ENCODE peak calls at places on chromosomes 12 and 14, in six cellular contexts. One of them, this sample, is unnamed.

GRCh38 chr14:22184157-22185025 is 404.6 kb downstream of the DAD1 start:
- DNase-seq in IMR-90: peak
- DNase-seq in astrocyte: peak
- DNase-seq in choroid plexus epithelial cell: peak
- DNase-seq in NB4: no peak
- DNase-seq in omental fat pad: no peak
- DNase-seq in this sample: no peak

GRCh38 chr12:4134434-4134762 is 139.2 kb upstream of the CCND2 start:
- DNase-seq in IMR-90: no peak
- DNase-seq in astrocyte: no peak
- DNase-seq in choroid plexus epithelial cell: no peak
- DNase-seq in NB4: no peak
- DNase-seq in omental fat pad: no peak
- DNase-seq in this sample: no peak

GRCh38 chr14:30195946-30196345 is 268.3 kb upstream of the PRKD1 start:
- DNase-seq in IMR-90: peak
- DNase-seq in astrocyte: peak
- DNase-seq in choroid plexus epithelial cell: peak
- DNase-seq in NB4: no peak
- DNase-seq in omental fat pad: no peak
- DNase-seq in this sample: no peak

GRCh38 chr12:69655616-69656336 is 43.3 kb downstream of the BEST3 start:
- DNase-seq in IMR-90: peak
- DNase-seq in astrocyte: peak
- DNase-seq in choroid plexus epithelial cell: peak
- DNase-seq in NB4: no peak
- DNase-seq in omental fat pad: no peak
- DNase-seq in this sample: peak

GRCh38 chr14:22819191-22819988 is 4.2 kb upstream of the SLC7A7 start:
- DNase-seq in IMR-90: peak
- DNase-seq in astrocyte: peak
- DNase-seq in choroid plexus epithelial cell: peak
- DNase-seq in NB4: no peak
- DNase-seq in omental fat pad: no peak
- DNase-seq in this sample: no peak

GRCh38 chr12:10771132-10771733 is 31.2 kb downstream of the TAS2R7 start:
- DNase-seq in IMR-90: peak
- DNase-seq in astrocyte: peak
- DNase-seq in choroid plexus epithelial cell: peak
- DNase-seq in NB4: peak
- DNase-seq in omental fat pad: no peak
- DNase-seq in this sample: peak

GRCh38 chr12:19190292-19191031 is 60.9 kb downstream of the PLEKHA5 start:
- DNase-seq in IMR-90: peak
- DNase-seq in astrocyte: peak
- DNase-seq in choroid plexus epithelial cell: peak
- DNase-seq in NB4: peak
- DNase-seq in omental fat pad: no peak
- DNase-seq in this sample: no peak

GRCh38 chr14:58100735-58101368 is 51.2 kb downstream of the ARMH4 start:
- DNase-seq in IMR-90: peak
- DNase-seq in astrocyte: peak
- DNase-seq in choroid plexus epithelial cell: peak
- DNase-seq in NB4: no peak
- DNase-seq in omental fat pad: no peak
- DNase-seq in this sample: peak

GRCh38 chr14:36518586-36519430 is 1.2 kb downstream of the NKX2-1 start:
- DNase-seq in IMR-90: no peak
- DNase-seq in astrocyte: no peak
- DNase-seq in choroid plexus epithelial cell: no peak
- DNase-seq in NB4: no peak
- DNase-seq in omental fat pad: no peak
- DNase-seq in this sample: no peak

GRCh38 chr14:68734231-68734732 is 58.6 kb downstream of the ZFP36L1 start:
- DNase-seq in IMR-90: peak
- DNase-seq in astrocyte: peak
- DNase-seq in choroid plexus epithelial cell: no peak
- DNase-seq in NB4: peak
- DNase-seq in omental fat pad: no peak
- DNase-seq in this sample: no peak

GRCh38 chr12:51971679-51972423 is 20.4 kb downstream of the ACVR1B start:
- DNase-seq in IMR-90: no peak
- DNase-seq in astrocyte: no peak
- DNase-seq in choroid plexus epithelial cell: peak
- DNase-seq in NB4: peak
- DNase-seq in omental fat pad: no peak
- DNase-seq in this sample: no peak

GRCh38 chr14:56650977-56651376 is 71.4 kb downstream of the TMEM260 start:
- DNase-seq in IMR-90: no peak
- DNase-seq in astrocyte: no peak
- DNase-seq in choroid plexus epithelial cell: no peak
- DNase-seq in NB4: no peak
- DNase-seq in omental fat pad: no peak
- DNase-seq in this sample: no peak

GRCh38 chr12:52014567-52015392 is 8.0 kb downstream of the TAMALIN start:
- DNase-seq in IMR-90: no peak
- DNase-seq in astrocyte: peak
- DNase-seq in choroid plexus epithelial cell: peak
- DNase-seq in NB4: peak
- DNase-seq in omental fat pad: no peak
- DNase-seq in this sample: no peak

GRCh38 chr12:130583800-130584199 is 132.3 kb downstream of the RIMBP2 start:
- DNase-seq in IMR-90: no peak
- DNase-seq in astrocyte: no peak
- DNase-seq in choroid plexus epithelial cell: no peak
- DNase-seq in NB4: no peak
- DNase-seq in omental fat pad: no peak
- DNase-seq in this sample: no peak

GRCh38 chr14:29054119-29054518 is 287.5 kb downstream of the FOXG1 start:
- DNase-seq in IMR-90: peak
- DNase-seq in astrocyte: no peak
- DNase-seq in choroid plexus epithelial cell: peak
- DNase-seq in NB4: no peak
- DNase-seq in omental fat pad: no peak
- DNase-seq in this sample: no peak

GRCh38 chr12:12839886-12840285 is 26.7 kb downstream of the DDX47 start:
- DNase-seq in IMR-90: peak
- DNase-seq in astrocyte: peak
- DNase-seq in choroid plexus epithelial cell: peak
- DNase-seq in NB4: no peak
- DNase-seq in omental fat pad: no peak
- DNase-seq in this sample: peak

GRCh38 chr12:68189766-68190700 is 30.5 kb upstream of the IFNG start:
- DNase-seq in IMR-90: peak
- DNase-seq in astrocyte: peak
- DNase-seq in choroid plexus epithelial cell: peak
- DNase-seq in NB4: peak
- DNase-seq in omental fat pad: no peak
- DNase-seq in this sample: peak

GRCh38 chr12:54418441-54419087 is 502 bp downstream of the ITGA5 start:
- DNase-seq in IMR-90: no peak
- DNase-seq in astrocyte: no peak
- DNase-seq in choroid plexus epithelial cell: no peak
- DNase-seq in NB4: peak
- DNase-seq in omental fat pad: no peak
- DNase-seq in this sample: no peak

GRCh38 chr14:94043111-94043755 is 17.1 kb downstream of the OTUB2 start:
- DNase-seq in IMR-90: peak
- DNase-seq in astrocyte: peak
- DNase-seq in choroid plexus epithelial cell: no peak
- DNase-seq in NB4: no peak
- DNase-seq in omental fat pad: no peak
- DNase-seq in this sample: no peak

GRCh38 chr14:56633544-56633943 is 53.9 kb downstream of the TMEM260 start:
- DNase-seq in IMR-90: peak
- DNase-seq in astrocyte: no peak
- DNase-seq in choroid plexus epithelial cell: no peak
- DNase-seq in NB4: no peak
- DNase-seq in omental fat pad: no peak
- DNase-seq in this sample: no peak

GRCh38 chr12:124352839-124353238 is 57.9 kb downstream of the RFLNA start:
- DNase-seq in IMR-90: no peak
- DNase-seq in astrocyte: no peak
- DNase-seq in choroid plexus epithelial cell: peak
- DNase-seq in NB4: no peak
- DNase-seq in omental fat pad: no peak
- DNase-seq in this sample: no peak

DNA sequence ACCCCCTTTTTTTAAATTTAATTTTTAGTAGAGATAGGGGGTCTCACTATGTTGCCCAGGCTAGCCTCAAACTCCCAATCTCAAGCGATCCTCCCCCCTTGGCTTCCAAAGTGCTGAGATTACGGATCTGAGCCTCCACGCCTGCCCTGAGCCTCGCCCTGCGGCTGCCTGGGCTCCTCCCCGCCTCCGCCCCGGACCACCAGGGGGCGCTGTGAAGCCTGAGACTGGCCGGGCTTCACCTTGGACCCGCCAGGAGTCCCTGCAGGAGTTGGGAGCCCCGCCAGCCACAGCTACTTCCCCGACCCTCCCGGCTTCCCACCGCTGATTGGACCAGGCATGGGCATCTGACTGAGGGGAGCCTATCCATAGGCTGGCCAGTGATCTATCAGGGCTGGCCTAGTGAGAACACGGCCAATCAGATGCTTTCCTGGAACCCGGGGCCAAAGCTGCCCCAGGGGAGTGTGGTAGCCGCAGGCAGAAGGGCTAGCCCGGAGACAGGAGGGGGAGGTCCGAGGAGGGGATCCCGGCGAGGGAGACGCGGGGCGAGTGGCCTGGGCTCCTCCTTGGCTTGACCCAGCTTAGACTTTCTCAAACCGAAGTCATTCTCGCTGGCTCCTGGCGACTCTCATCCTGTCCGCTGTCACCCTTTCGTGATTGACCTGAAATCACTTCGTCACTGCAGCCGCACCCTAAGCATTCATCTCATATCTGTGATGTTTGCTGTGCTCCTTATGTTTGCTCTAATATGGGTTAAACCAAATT is 15.1 kb upstream of the ANKRD9 start:
- DNase-seq in IMR-90: peak
- DNase-seq in astrocyte: peak
- DNase-seq in choroid plexus epithelial cell: peak
- DNase-seq in NB4: peak
- DNase-seq in omental fat pad: peak
- DNase-seq in this sample: peak
- TF ChIP-seq CTCF in IMR-90: peak
- TF ChIP-seq CTCF in astrocyte: peak
- TF ChIP-seq CTCF in choroid plexus epithelial cell: peak
- TF ChIP-seq CTCF in NB4: peak
- TF ChIP-seq CTCF in omental fat pad: peak
- TF ChIP-seq CTCF in this sample: peak

GRCh38 chr14:39366460-39367386 is 65.5 kb downstream of the FBXO33 start:
- DNase-seq in IMR-90: no peak
- DNase-seq in astrocyte: no peak
- DNase-seq in choroid plexus epithelial cell: no peak
- DNase-seq in NB4: no peak
- DNase-seq in omental fat pad: no peak
- DNase-seq in this sample: no peak

GRCh38 chr14:39370415-39370814 is 61.8 kb downstream of the FBXO33 start:
- DNase-seq in IMR-90: no peak
- DNase-seq in astrocyte: no peak
- DNase-seq in choroid plexus epithelial cell: no peak
- DNase-seq in NB4: no peak
- DNase-seq in omental fat pad: no peak
- DNase-seq in this sample: no peak

GRCh38 chr14:39369029-39369428 is 63.2 kb downstream of the FBXO33 start:
- DNase-seq in IMR-90: no peak
- DNase-seq in astrocyte: no peak
- DNase-seq in choroid plexus epithelial cell: no peak
- DNase-seq in NB4: no peak
- DNase-seq in omental fat pad: no peak
- DNase-seq in this sample: no peak

GRCh38 chr14:39367387-39367751 is 64.9 kb downstream of the FBXO33 start:
- DNase-seq in IMR-90: no peak
- DNase-seq in astrocyte: no peak
- DNase-seq in choroid plexus epithelial cell: peak
- DNase-seq in NB4: no peak
- DNase-seq in omental fat pad: no peak
- DNase-seq in this sample: no peak

GRCh38 chr14:39368261-39368959 is 63.8 kb downstream of the FBXO33 start:
- DNase-seq in IMR-90: peak
- DNase-seq in astrocyte: peak
- DNase-seq in choroid plexus epithelial cell: peak
- DNase-seq in NB4: peak
- DNase-seq in omental fat pad: no peak
- DNase-seq in this sample: peak
- TF ChIP-seq CTCF in IMR-90: peak
- TF ChIP-seq CTCF in astrocyte: peak
- TF ChIP-seq CTCF in choroid plexus epithelial cell: peak
- TF ChIP-seq CTCF in NB4: no peak
- TF ChIP-seq CTCF in omental fat pad: no peak
- TF ChIP-seq CTCF in this sample: peak

GRCh38 chr14:63991833-63992232 is 139.0 kb downstream of the SYNE2 start:
- DNase-seq in IMR-90: no peak
- DNase-seq in astrocyte: no peak
- DNase-seq in choroid plexus epithelial cell: no peak
- DNase-seq in NB4: no peak
- DNase-seq in omental fat pad: no peak
- DNase-seq in this sample: no peak

GRCh38 chr14:63995285-63995684 is 142.5 kb downstream of the SYNE2 start:
- DNase-seq in IMR-90: no peak
- DNase-seq in astrocyte: no peak
- DNase-seq in choroid plexus epithelial cell: no peak
- DNase-seq in NB4: no peak
- DNase-seq in omental fat pad: no peak
- DNase-seq in this sample: no peak

GRCh38 chr14:63992858-63993257 is 140.1 kb downstream of the SYNE2 start:
- DNase-seq in IMR-90: no peak
- DNase-seq in astrocyte: no peak
- DNase-seq in choroid plexus epithelial cell: no peak
- DNase-seq in NB4: no peak
- DNase-seq in omental fat pad: no peak
- DNase-seq in this sample: peak

GRCh38 chr14:63996016-63996415 is 143.2 kb downstream of the SYNE2 start:
- DNase-seq in IMR-90: no peak
- DNase-seq in astrocyte: no peak
- DNase-seq in choroid plexus epithelial cell: no peak
- DNase-seq in NB4: no peak
- DNase-seq in omental fat pad: no peak
- DNase-seq in this sample: no peak

GRCh38 chr14:63993992-63994391 is 141.2 kb downstream of the SYNE2 start:
- DNase-seq in IMR-90: no peak
- DNase-seq in astrocyte: no peak
- DNase-seq in choroid plexus epithelial cell: peak
- DNase-seq in NB4: no peak
- DNase-seq in omental fat pad: no peak
- DNase-seq in this sample: peak
- TF ChIP-seq CTCF in IMR-90: no peak
- TF ChIP-seq CTCF in astrocyte: no peak
- TF ChIP-seq CTCF in choroid plexus epithelial cell: peak
- TF ChIP-seq CTCF in NB4: no peak
- TF ChIP-seq CTCF in omental fat pad: no peak
- TF ChIP-seq CTCF in this sample: peak

DNA sequence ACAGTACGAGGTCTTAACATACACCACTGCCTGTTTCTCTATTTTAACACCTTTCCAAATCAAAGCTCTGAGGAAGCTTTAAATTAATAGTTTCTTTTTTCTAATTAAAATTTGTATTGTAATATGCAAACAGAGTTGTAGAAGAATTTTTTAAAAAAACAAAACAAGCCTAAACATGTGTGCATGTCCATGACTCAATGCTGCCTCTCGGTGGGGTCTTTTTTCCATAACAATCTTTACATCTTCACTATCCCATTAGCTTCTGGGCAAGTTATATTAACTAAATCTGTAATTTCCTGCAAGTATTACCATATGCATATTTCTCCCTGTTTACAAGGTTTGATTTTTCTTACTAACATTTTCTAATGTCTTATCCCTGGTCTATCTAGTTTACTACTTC is 143.9 kb upstream of the NAV3 start:
- DNase-seq in IMR-90: peak
- DNase-seq in astrocyte: no peak
- DNase-seq in choroid plexus epithelial cell: peak
- DNase-seq in NB4: peak
- DNase-seq in omental fat pad: no peak
- DNase-seq in this sample: no peak
- TF ChIP-seq CTCF in IMR-90: peak
- TF ChIP-seq CTCF in astrocyte: peak
- TF ChIP-seq CTCF in choroid plexus epithelial cell: peak
- TF ChIP-seq CTCF in NB4: peak
- TF ChIP-seq CTCF in omental fat pad: no peak
- TF ChIP-seq CTCF in this sample: no peak